ENCODE peak calls at places on chromosomes 16 and 17, in four cellular contexts. H is GM12878, B is K562, Z is HepG2. R is an unnamed sample.

GRCh38 chr17:39753514-39754160 is 15.9 kb downstream of the GRB7 start:
- DNase-seq in H (no peak), B (peak), Z (no peak), R (no peak)

GRCh38 chr16:68577352-68577853 is 38.3 kb downstream of the ZFP90 start:
- DNase-seq in H (no peak), B (no peak), Z (no peak), R (no peak)

GRCh38 chr17:28443901-28444638 is 29.4 kb upstream of the SLC13A2 start:
- DNase-seq in H (no peak), B (no peak), Z (no peak), R (no peak)

GRCh38 chr16:48862087-48862532 is 252.1 kb upstream of the N4BP1 start:
- DNase-seq in H (no peak), B (no peak), Z (no peak), R (no peak)

GRCh38 chr16:25279491-25279890 is 21.8 kb upstream of the ZKSCAN2 start:
- DNase-seq in H (no peak), B (no peak), Z (no peak), R (no peak)

GRCh38 chr17:181213-182163 is at the start of gene DOC2B:
- DNase-seq in H (no peak), B (no peak), Z (no peak), R (peak)

GRCh38 chr16:56199164-56199563 is 7.9 kb downstream of the GNAO1 start:
- DNase-seq in H (peak), B (no peak), Z (no peak), R (no peak)

GRCh38 chr16:9061358-9061813 is 30.1 kb upstream of the HAPSTR1 start:
- DNase-seq in H (no peak), B (no peak), Z (no peak), R (no peak)

GRCh38 chr16:10577305-10578202 is 2.8 kb downstream of the EMP2 start:
- DNase-seq in H (no peak), B (no peak), Z (no peak), R (no peak)

GRCh38 chr16:88847654-88848053 is 9.1 kb downstream of the GALNS start:
- DNase-seq in H (no peak), B (no peak), Z (no peak), R (no peak)

GRCh38 chr17:63039899-63040602 is 74.0 kb downstream of the TANC2 start:
- DNase-seq in H (no peak), B (no peak), Z (no peak), R (peak)

GRCh38 chr17:29159286-29159860 is 20.8 kb downstream of the MYO18A start:
- DNase-seq in H (no peak), B (peak), Z (no peak), R (no peak)

GRCh38 chr17:40110457-40110856 is 10.1 kb upstream of the NR1D1 start:
- DNase-seq in H (no peak), B (no peak), Z (no peak), R (no peak)

GRCh38 chr17:79960788-79961522 is 74.7 kb downstream of the TBC1D16 start:
- DNase-seq in H (no peak), B (no peak), Z (no peak), R (peak)

GRCh38 chr17:43909537-43910231 is 2.3 kb upstream of the MPP2 start:
- DNase-seq in H (no peak), B (no peak), Z (no peak), R (no peak)

GRCh38 chr16:89322381-89323119 is 105.0 kb downstream of the ZNF778 start:
- DNase-seq in H (no peak), B (peak), Z (peak), R (peak)

GRCh38 chr17:39928868-39929651 is 1.5 kb downstream of the LRRC3C start:
- DNase-seq in H (no peak), B (no peak), Z (no peak), R (peak)

GRCh38 chr17:38608648-38609047 is 2.9 kb upstream of the SRCIN1 start:
- DNase-seq in H (no peak), B (no peak), Z (no peak), R (no peak)

GRCh38 chr16:58212824-58213655 is 15.1 kb upstream of the CSNK2A2 start:
- DNase-seq in H (no peak), B (no peak), Z (no peak), R (no peak)

GRCh38 chr17:66383353-66383752 is 80.9 kb downstream of the PRKCA start:
- DNase-seq in H (no peak), B (no peak), Z (no peak), R (no peak)

GRCh38 chr16:1525871-1526607 is 7.4 kb upstream of the TMEM204 start:
- DNase-seq in H (no peak), B (no peak), Z (no peak), R (no peak)

DNA sequence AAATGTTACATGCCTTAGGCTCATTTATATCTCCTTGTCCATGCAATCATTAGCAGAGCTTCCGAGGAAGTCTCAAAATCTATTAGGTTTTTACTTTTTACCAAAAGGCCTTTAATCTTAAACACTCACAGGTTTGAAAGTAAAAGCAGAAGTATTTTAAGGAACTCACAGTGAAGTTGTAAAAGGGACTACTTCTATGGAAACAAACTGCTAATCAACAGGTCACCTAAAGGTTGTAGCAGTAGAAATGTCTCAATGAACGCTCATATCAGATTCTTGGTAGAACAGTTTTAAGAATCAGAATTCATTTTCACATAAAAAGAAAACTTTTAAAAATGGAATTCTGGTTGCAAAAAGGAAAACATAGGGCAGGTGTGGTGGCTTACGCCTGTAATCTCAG is 5.1 kb upstream of the ATP6V0A1 start:
- DNase-seq in H (no peak), B (no peak), Z (no peak), R (no peak)
- TF ChIP-seq BHLHE40 in H (no peak), B (no peak), Z (no peak), R (no peak)

DNA sequence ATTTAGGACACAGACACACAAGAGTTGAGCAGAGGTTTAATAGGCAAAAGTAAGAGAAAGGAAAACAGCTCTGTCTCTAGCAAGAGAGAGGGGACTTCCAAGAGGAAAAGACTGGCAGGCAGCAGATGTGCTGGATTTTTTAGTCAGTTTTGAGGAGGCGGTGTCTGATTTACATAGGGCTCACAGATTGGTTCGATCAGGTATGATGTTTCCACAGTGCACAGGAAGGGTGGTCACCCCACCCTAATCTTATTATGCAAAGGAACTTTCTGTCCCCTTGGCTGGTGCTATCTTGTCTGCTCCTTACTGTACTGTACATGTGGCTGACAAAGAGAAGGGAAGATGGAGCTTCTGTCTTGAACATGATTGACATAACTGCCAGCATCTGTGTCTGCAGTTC is 25.3 kb downstream of the BFAR start:
- DNase-seq in H (peak), B (no peak), Z (no peak), R (no peak)
- TF ChIP-seq EP300 in H (no peak), B (no peak), Z (no peak), R (no peak)

GRCh38 chr17:60087882-60088669 is 9.4 kb upstream of the HEATR6 start:
- DNase-seq in H (no peak), B (no peak), Z (peak), R (peak)
- TF ChIP-seq ESRRA in H (no peak), B (no peak), Z (no peak), R (no peak)

DNA sequence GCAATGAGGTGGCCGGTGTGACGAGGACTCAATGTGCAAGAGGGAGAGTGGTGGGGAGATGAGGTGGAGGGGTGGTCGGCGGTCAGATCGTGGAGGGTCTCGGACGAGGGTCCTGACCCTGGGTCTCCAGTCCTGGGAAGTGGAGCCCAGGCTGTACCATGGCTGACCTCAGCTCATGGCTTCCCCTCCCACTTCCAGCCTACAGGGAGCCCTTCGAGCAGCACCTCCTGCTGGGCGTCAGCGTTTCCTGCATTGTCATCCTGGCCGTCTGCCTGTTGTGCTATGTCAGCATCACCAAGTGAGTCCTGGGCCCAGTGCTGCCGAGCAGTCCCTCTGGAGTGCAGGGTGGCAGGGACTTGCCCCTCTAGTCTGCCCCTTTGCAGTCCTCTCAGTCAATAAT is 41.8 kb downstream of the IL4R start:
- DNase-seq in H (no peak), B (peak), Z (peak), R (peak)
- TF ChIP-seq BHLHE40 in H (no peak), B (no peak), Z (no peak), R (no peak)

DNA sequence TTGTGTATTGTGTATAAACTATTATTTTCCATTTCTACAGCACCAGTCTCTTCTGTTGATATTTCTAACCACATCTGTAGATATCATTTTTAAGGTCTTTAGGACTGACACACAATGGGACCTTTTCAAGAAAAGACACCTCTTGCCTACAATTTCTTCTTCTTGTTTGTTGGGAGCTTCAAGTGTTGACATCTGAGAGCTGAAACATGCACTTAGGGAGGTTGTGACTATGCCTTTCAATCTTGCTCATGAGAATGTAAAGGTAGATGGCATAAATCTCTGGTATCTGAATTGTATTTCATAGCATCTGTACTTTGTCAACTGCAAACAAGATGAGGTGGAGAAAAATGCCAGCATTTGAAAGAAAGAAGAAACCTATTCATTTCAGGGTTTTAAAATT is 253.0 kb upstream of the CDH8 start:
- DNase-seq in H (no peak), B (no peak), Z (no peak), R (no peak)
- TF ChIP-seq EP300 in H (no peak), B (no peak), Z (no peak), R (no peak)

GRCh38 chr17:50042211-50042610 is 13.7 kb upstream of the ITGA3 start:
- DNase-seq in H (no peak), B (no peak), Z (no peak), R (no peak)

GRCh38 chr17:50046179-50046578 is 9.7 kb upstream of the ITGA3 start:
- DNase-seq in H (no peak), B (no peak), Z (no peak), R (no peak)

GRCh38 chr17:50044483-50044882 is 11.4 kb upstream of the ITGA3 start:
- DNase-seq in H (no peak), B (no peak), Z (no peak), R (no peak)

GRCh38 chr17:50045154-50045553 is 10.8 kb upstream of the ITGA3 start:
- DNase-seq in H (no peak), B (no peak), Z (no peak), R (peak)

DNA sequence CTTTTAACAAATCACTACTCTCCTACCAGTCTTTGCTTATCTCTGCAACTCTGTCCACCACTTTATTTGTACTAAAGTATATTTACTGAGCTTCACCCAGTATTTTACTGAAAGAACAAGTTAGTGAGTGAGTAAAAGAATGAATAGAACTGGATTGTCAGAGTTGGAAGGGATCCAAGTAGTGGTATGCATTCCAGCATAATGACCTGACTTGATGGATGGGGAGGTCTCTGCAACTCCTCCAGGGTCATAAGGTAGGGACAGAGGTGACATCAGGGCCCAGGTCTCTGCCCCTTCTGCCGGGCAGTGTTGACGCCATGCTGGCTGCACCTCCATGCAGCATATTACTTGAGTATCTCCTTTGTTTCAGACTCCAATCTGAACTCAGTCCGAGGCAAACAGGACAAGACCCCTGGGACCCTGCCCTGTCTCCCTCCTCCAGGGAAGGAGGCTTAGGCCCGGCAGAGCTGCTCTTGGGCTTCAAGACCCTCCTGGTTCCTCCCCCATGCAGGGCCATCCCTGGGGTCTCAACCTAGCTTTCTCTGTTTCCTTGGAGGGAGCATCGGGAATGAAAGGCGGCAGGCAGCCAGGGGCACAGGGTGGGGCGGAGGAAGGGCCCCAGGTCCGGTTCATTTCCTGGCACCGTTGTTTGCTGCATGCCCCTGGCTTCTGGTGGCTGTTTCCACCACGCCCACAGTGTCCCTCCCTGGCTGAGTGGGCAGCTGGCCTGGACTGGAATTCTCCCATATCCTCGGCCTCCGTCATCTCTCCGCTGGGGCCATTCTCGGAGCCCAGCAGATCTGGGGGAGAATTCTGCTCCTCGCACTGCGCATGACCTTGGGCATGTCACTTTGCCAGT is 12.4 kb upstream of the ITGA3 start:
- DNase-seq in H (no peak), B (no peak), Z (no peak), R (no peak)
- TF ChIP-seq ESRRA in H (no peak), B (no peak), Z (no peak), R (no peak)

GRCh38 chr17:17710728-17711541 is 29.7 kb downstream of the RAI1 start:
- DNase-seq in H (no peak), B (peak), Z (peak), R (peak)
- TF ChIP-seq BHLHE40 in H (no peak), B (no peak), Z (no peak), R (no peak)

GRCh38 chr17:17849147-17849820 is 12.5 kb upstream of the SREBF1 start:
- DNase-seq in H (peak), B (peak), Z (peak), R (no peak)
- TF ChIP-seq EP300 in H (no peak), B (no peak), Z (no peak), R (no peak)

GRCh38 chr17:75749545-75750389 is 15.2 kb downstream of the GALK1 start:
- DNase-seq in H (no peak), B (peak), Z (peak), R (peak)
- TF ChIP-seq ESRRA in H (no peak), B (no peak), Z (peak), R (no peak)

R was measured in A549.